ENCODE peak calls at places on chromosomes 7 and 10, in nine cellular contexts. W is dorsolateral prefrontal cortex, P is Calu3, C is fibroblast of pulmonary artery, Y is GM20000, N is Panc1, L is fibroblast of mammary gland, E is foreskin fibroblast, G is keratinocyte. V is an unnamed sample.

GRCh38 chr10:75211007-75211735 is 575 bp downstream of the VDAC2 start:
- DNase-seq in W (no peak), P (peak), C (peak), Y (peak), N (no peak), L (peak), E (peak), G (no peak), V (no peak)

GRCh38 chr7:107728276-107728675 is 15.7 kb upstream of the CBLL1 start:
- DNase-seq in W (no peak), P (no peak), C (no peak), Y (no peak), N (no peak), L (no peak), E (no peak), G (no peak), V (no peak)

GRCh38 chr7:35839860-35840854 is 39.3 kb downstream of the SEPTIN7 start:
- DNase-seq in W (no peak), P (no peak), C (peak), Y (no peak), N (peak), L (peak), E (peak), G (no peak), V (no peak)

GRCh38 chr7:143285454-143285756 is 647 bp downstream of the TMEM139 start:
- DNase-seq in W (no peak), P (peak), C (no peak), Y (no peak), N (no peak), L (no peak), E (no peak), G (no peak), V (peak)

GRCh38 chr10:115654961-115655360 is 561.8 kb downstream of the ATRNL1 start:
- DNase-seq in W (no peak), P (no peak), C (no peak), Y (no peak), N (no peak), L (peak), E (no peak), G (no peak), V (no peak)

GRCh38 chr10:19194866-19195265 is 146.3 kb downstream of the MALRD1 start:
- DNase-seq in W (no peak), P (no peak), C (peak), Y (no peak), N (no peak), L (peak), E (no peak), G (no peak), V (no peak)

GRCh38 chr10:132363921-132364593 is 32.1 kb downstream of the LRRC27 start:
- DNase-seq in W (no peak), P (no peak), C (peak), Y (no peak), N (no peak), L (peak), E (no peak), G (no peak), V (no peak)

GRCh38 chr7:127029823-127030222 is 222.9 kb downstream of the GRM8 start:
- DNase-seq in W (no peak), P (no peak), C (no peak), Y (no peak), N (no peak), L (no peak), E (no peak), G (no peak), V (no peak)

GRCh38 chr10:3213174-3213573 is 40.6 kb upstream of the PITRM1 start:
- DNase-seq in W (no peak), P (no peak), C (peak), Y (no peak), N (no peak), L (peak), E (no peak), G (no peak), V (no peak)

GRCh38 chr10:69914373-69915268 is 112.9 kb downstream of the COL13A1 start:
- DNase-seq in W (peak), P (peak), C (peak), Y (peak), N (peak), L (peak), E (peak), G (no peak), V (no peak)

GRCh38 chr7:51229106-51229537 is 87.5 kb downstream of the COBL start:
- DNase-seq in W (peak), P (no peak), C (no peak), Y (no peak), N (no peak), L (no peak), E (no peak), G (no peak), V (no peak)

GRCh38 chr7:121366852-121367431 is 29.2 kb downstream of the FAM3C start:
- DNase-seq in W (no peak), P (peak), C (peak), Y (no peak), N (peak), L (peak), E (peak), G (no peak), V (no peak)

GRCh38 chr10:15068802-15069201 is 19.8 kb downstream of the ACBD7 start:
- DNase-seq in W (no peak), P (no peak), C (peak), Y (no peak), N (no peak), L (peak), E (peak), G (no peak), V (no peak)

GRCh38 chr7:52500796-52501195 is 534.6 kb upstream of the POM121L12 start:
- DNase-seq in W (no peak), P (no peak), C (no peak), Y (no peak), N (no peak), L (peak), E (no peak), G (peak), V (no peak)

GRCh38 chr10:86609920-86610319 is 44.4 kb upstream of the OPN4 start:
- DNase-seq in W (no peak), P (no peak), C (no peak), Y (no peak), N (no peak), L (no peak), E (no peak), G (no peak), V (no peak)

GRCh38 chr7:31853380-31853779 is 166.4 kb downstream of the PPP1R17 start:
- DNase-seq in W (no peak), P (no peak), C (no peak), Y (no peak), N (no peak), L (no peak), E (no peak), G (no peak), V (no peak)

GRCh38 chr10:72353963-72354355 is 760 bp downstream of the DNAJB12 start:
- DNase-seq in W (no peak), P (no peak), C (peak), Y (no peak), N (no peak), L (peak), E (no peak), G (no peak), V (no peak)

GRCh38 chr10:77989081-77989724 is 40.1 kb downstream of the POLR3A start:
- DNase-seq in W (peak), P (no peak), C (no peak), Y (no peak), N (no peak), L (peak), E (peak), G (no peak), V (no peak)

DNA sequence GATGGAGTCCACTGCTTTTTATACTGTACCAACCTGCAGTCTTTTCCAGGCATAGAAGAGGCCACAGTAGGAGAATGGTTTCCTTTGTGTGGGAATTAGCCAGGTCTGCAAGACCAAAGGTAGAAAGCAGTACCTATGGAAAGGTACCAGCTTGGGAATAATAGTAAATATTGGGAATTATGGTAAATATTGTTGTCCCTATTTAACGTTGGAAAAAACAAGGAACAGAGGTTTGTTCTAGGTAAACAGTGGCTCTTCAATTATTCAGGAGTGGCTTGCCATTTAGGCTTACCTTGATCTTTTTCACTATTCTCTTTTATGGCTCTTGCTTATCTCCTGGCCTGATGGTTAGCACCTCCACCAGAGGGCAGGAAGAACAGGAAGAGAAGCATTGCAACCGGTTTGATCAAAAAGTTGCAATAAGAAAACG is 43.9 kb upstream of the GSAP start:
- DNase-seq in W (no peak), P (no peak), C (no peak), Y (no peak), N (no peak), L (no peak), E (no peak), G (no peak), V (no peak)
- TF ChIP-seq CTCF in W (no peak), P (no peak), C (peak), Y (no peak), N (peak), L (peak), E (peak), G (peak), V (no peak)

GRCh38 chr7:98049034-98049433 is 57.6 kb upstream of the LMTK2 start:
- DNase-seq in W (no peak), P (peak), C (no peak), Y (no peak), N (no peak), L (no peak), E (no peak), G (peak), V (no peak)
- TF ChIP-seq CTCF in W (no peak), P (no peak), C (no peak), Y (no peak), N (no peak), L (no peak), E (no peak), G (no peak), V (no peak)

GRCh38 chr7:38909870-38910269 is 879 bp upstream of the VPS41 start:
- DNase-seq in W (no peak), P (no peak), C (no peak), Y (no peak), N (no peak), L (no peak), E (no peak), G (no peak), V (no peak)
- TF ChIP-seq CTCF in W (no peak), P (peak), C (peak), Y (no peak), N (peak), L (no peak), E (peak), G (peak), V (peak)

DNA sequence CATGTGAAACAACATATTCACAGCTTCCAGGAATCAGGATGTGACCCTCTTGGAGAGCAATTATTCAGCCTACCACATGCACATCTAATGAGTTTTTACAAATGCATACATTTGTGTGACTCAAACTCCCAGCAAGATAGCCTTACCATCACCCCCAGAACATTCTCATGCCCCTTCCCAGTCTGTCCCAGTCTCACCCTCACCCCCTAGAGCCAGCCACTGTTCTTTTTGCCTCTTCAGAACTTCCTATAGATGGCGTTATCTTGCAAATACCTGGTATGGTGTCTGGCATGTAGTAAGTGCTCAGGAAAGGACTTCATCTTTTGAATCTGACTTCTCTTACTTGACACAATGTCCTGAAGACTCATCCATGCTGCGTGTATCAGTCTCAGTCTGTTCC is 23.9 kb upstream of the AOC1 start:
- DNase-seq in W (no peak), P (no peak), C (no peak), Y (no peak), N (no peak), L (no peak), E (no peak), G (no peak), V (no peak)
- TF ChIP-seq CTCF in W (no peak), P (no peak), C (no peak), Y (no peak), N (peak), L (no peak), E (no peak), G (no peak), V (no peak)

GRCh38 chr10:6918305-6918704 is 338.2 kb upstream of the PRKCQ start:
- DNase-seq in W (no peak), P (peak), C (no peak), Y (peak), N (no peak), L (peak), E (no peak), G (no peak), V (no peak)
- TF ChIP-seq CTCF in W (peak), P (peak), C (peak), Y (peak), N (peak), L (peak), E (peak), G (peak), V (peak)

DNA sequence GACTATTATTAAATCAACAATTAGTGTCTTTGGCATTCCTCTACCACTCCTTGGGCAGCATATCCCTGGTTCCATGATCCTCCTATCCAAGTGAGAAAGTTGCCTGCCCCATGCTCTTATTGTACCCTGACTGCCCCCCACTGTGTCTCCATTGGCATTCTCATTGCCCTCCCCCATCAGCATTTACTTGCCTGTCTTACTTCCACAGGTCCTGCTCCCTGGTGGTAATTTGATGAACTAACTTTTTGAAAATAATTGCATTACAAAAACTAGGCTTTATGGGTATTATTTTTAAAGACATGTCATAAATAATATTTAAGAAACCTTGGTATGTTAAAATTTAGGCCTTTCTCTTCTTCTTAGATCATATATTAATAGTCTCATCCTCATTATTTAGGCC is 346.4 kb downstream of the PCLO start:
- DNase-seq in W (no peak), P (no peak), C (no peak), Y (no peak), N (no peak), L (no peak), E (no peak), G (no peak), V (no peak)
- TF ChIP-seq CTCF in W (no peak), P (no peak), C (peak), Y (no peak), N (no peak), L (peak), E (no peak), G (no peak), V (no peak)

V was measured in kidney epithelial cell.